ENCODE peak calls at places on chromosomes 12 and 14, in four cellular contexts. One of them, this sample, is unnamed.

GRCh38 chr12:71061451-71061850 is 96.3 kb downstream of the TSPAN8 start:
- DNase-seq in activated T-cell treated with anti-CD3 and anti-CD28 coated beads for 24 hours: no peak
- DNase-seq in NCI-H345: no peak
- DNase-seq in NCI-H1105: no peak
- DNase-seq in this sample: no peak

GRCh38 chr12:111424189-111424792 is 18.6 kb downstream of the SH2B3 start:
- DNase-seq in activated T-cell treated with anti-CD3 and anti-CD28 coated beads for 24 hours: no peak
- DNase-seq in NCI-H345: no peak
- DNase-seq in NCI-H1105: no peak
- DNase-seq in this sample: no peak

GRCh38 chr12:96078281-96078761 is 42.9 kb upstream of the LTA4H start:
- DNase-seq in activated T-cell treated with anti-CD3 and anti-CD28 coated beads for 24 hours: no peak
- DNase-seq in NCI-H345: no peak
- DNase-seq in NCI-H1105: no peak
- DNase-seq in this sample: no peak

GRCh38 chr12:113766133-113766879 is 199.8 kb downstream of the RBM19 start:
- DNase-seq in activated T-cell treated with anti-CD3 and anti-CD28 coated beads for 24 hours: no peak
- DNase-seq in NCI-H345: no peak
- DNase-seq in NCI-H1105: no peak
- DNase-seq in this sample: no peak

GRCh38 chr12:31474751-31475150 is 116.2 kb downstream of the DENND5B start:
- DNase-seq in activated T-cell treated with anti-CD3 and anti-CD28 coated beads for 24 hours: no peak
- DNase-seq in NCI-H345: no peak
- DNase-seq in NCI-H1105: no peak
- DNase-seq in this sample: no peak

GRCh38 chr12:67287311-67287710 is 18.2 kb downstream of the CAND1 start:
- DNase-seq in activated T-cell treated with anti-CD3 and anti-CD28 coated beads for 24 hours: no peak
- DNase-seq in NCI-H345: no peak
- DNase-seq in NCI-H1105: no peak
- DNase-seq in this sample: no peak

GRCh38 chr12:96636895-96637294 is 147.5 kb downstream of the CFAP54 start:
- DNase-seq in activated T-cell treated with anti-CD3 and anti-CD28 coated beads for 24 hours: no peak
- DNase-seq in NCI-H345: no peak
- DNase-seq in NCI-H1105: no peak
- DNase-seq in this sample: no peak

GRCh38 chr12:66132408-66132807 is 1.9 kb upstream of the LLPH start:
- DNase-seq in activated T-cell treated with anti-CD3 and anti-CD28 coated beads for 24 hours: no peak
- DNase-seq in NCI-H345: no peak
- DNase-seq in NCI-H1105: no peak
- DNase-seq in this sample: no peak

GRCh38 chr14:59342516-59343484 is 122.4 kb downstream of the GPR135 start:
- DNase-seq in activated T-cell treated with anti-CD3 and anti-CD28 coated beads for 24 hours: no peak
- DNase-seq in NCI-H345: no peak
- DNase-seq in NCI-H1105: no peak
- DNase-seq in this sample: no peak

GRCh38 chr14:91367173-91368171 is 50.1 kb downstream of the CCDC88C start:
- DNase-seq in activated T-cell treated with anti-CD3 and anti-CD28 coated beads for 24 hours: no peak
- DNase-seq in NCI-H345: no peak
- DNase-seq in NCI-H1105: no peak
- DNase-seq in this sample: peak; percentile 64

GRCh38 chr14:38042356-38042755 is 165.3 kb upstream of the SSTR1 start:
- DNase-seq in activated T-cell treated with anti-CD3 and anti-CD28 coated beads for 24 hours: no peak
- DNase-seq in NCI-H345: no peak
- DNase-seq in NCI-H1105: no peak
- DNase-seq in this sample: no peak

GRCh38 chr12:120220838-120221575 is 20.1 kb upstream of the RPLP0 start:
- DNase-seq in activated T-cell treated with anti-CD3 and anti-CD28 coated beads for 24 hours: no peak
- DNase-seq in NCI-H345: no peak
- DNase-seq in NCI-H1105: no peak
- DNase-seq in this sample: no peak

GRCh38 chr12:102659200-102659911 is 179.0 kb upstream of the IGF1 start:
- DNase-seq in activated T-cell treated with anti-CD3 and anti-CD28 coated beads for 24 hours: no peak
- DNase-seq in NCI-H345: no peak
- DNase-seq in NCI-H1105: no peak
- DNase-seq in this sample: no peak

GRCh38 chr14:95495538-95496025 is 20.9 kb downstream of the SYNE3 start:
- DNase-seq in activated T-cell treated with anti-CD3 and anti-CD28 coated beads for 24 hours: no peak
- DNase-seq in NCI-H345: no peak
- DNase-seq in NCI-H1105: no peak
- DNase-seq in this sample: no peak

GRCh38 chr14:48598458-48598857 is 923.1 kb upstream of the MDGA2 start:
- DNase-seq in activated T-cell treated with anti-CD3 and anti-CD28 coated beads for 24 hours: no peak
- DNase-seq in NCI-H345: no peak
- DNase-seq in NCI-H1105: no peak
- DNase-seq in this sample: no peak

GRCh38 chr14:99599440-99599839 is 4.6 kb downstream of the CCDC85C start:
- DNase-seq in activated T-cell treated with anti-CD3 and anti-CD28 coated beads for 24 hours: no peak
- DNase-seq in NCI-H345: no peak
- DNase-seq in NCI-H1105: no peak
- DNase-seq in this sample: no peak

GRCh38 chr14:32468955-32469354 is 139.9 kb downstream of the AKAP6 start:
- DNase-seq in activated T-cell treated with anti-CD3 and anti-CD28 coated beads for 24 hours: no peak
- DNase-seq in NCI-H345: no peak
- DNase-seq in NCI-H1105: no peak
- DNase-seq in this sample: no peak

GRCh38 chr12:116864371-116865160 is 16.7 kb downstream of the HRK start:
- DNase-seq in activated T-cell treated with anti-CD3 and anti-CD28 coated beads for 24 hours: no peak
- DNase-seq in NCI-H345: no peak
- DNase-seq in NCI-H1105: no peak
- DNase-seq in this sample: no peak

GRCh38 chr12:12201274-12201758 is 65.5 kb downstream of the LRP6 start:
- DNase-seq in activated T-cell treated with anti-CD3 and anti-CD28 coated beads for 24 hours: no peak
- DNase-seq in NCI-H345: no peak
- DNase-seq in NCI-H1105: no peak
- DNase-seq in this sample: no peak

GRCh38 chr12:49448858-49449257 is 81.6 kb downstream of the SPATS2 start:
- DNase-seq in activated T-cell treated with anti-CD3 and anti-CD28 coated beads for 24 hours: no peak
- DNase-seq in NCI-H345: no peak
- DNase-seq in NCI-H1105: no peak
- DNase-seq in this sample: no peak

GRCh38 chr12:120390540-120391120 is 21.7 kb upstream of the MSI1 start:
- DNase-seq in activated T-cell treated with anti-CD3 and anti-CD28 coated beads for 24 hours: no peak
- DNase-seq in NCI-H345: no peak
- DNase-seq in NCI-H1105: no peak
- DNase-seq in this sample: no peak

GRCh38 chr14:67653651-67654280 is 20.7 kb downstream of the VTI1B start:
- DNase-seq in activated T-cell treated with anti-CD3 and anti-CD28 coated beads for 24 hours: no peak
- DNase-seq in NCI-H345: no peak
- DNase-seq in NCI-H1105: no peak
- DNase-seq in this sample: no peak

GRCh38 chr12:27177716-27178115 is 66.4 kb upstream of the STK38L start:
- DNase-seq in activated T-cell treated with anti-CD3 and anti-CD28 coated beads for 24 hours: no peak
- DNase-seq in NCI-H345: no peak
- DNase-seq in NCI-H1105: no peak
- DNase-seq in this sample: no peak

GRCh38 chr12:107778383-107779015 is 4.0 kb downstream of the ASCL4 start:
- DNase-seq in activated T-cell treated with anti-CD3 and anti-CD28 coated beads for 24 hours: no peak
- DNase-seq in NCI-H345: no peak
- DNase-seq in NCI-H1105: no peak
- DNase-seq in this sample: no peak

GRCh38 chr12:11779286-11779685 is 129.8 kb downstream of the ETV6 start:
- DNase-seq in activated T-cell treated with anti-CD3 and anti-CD28 coated beads for 24 hours: no peak
- DNase-seq in NCI-H345: no peak
- DNase-seq in NCI-H1105: no peak
- DNase-seq in this sample: no peak

GRCh38 chr14:63647696-63648410 is 6.2 kb upstream of the WDR89 start:
- DNase-seq in activated T-cell treated with anti-CD3 and anti-CD28 coated beads for 24 hours: no peak
- DNase-seq in NCI-H345: no peak
- DNase-seq in NCI-H1105: no peak
- DNase-seq in this sample: no peak

GRCh38 chr12:5520831-5521230 is 88.9 kb downstream of the NTF3 start:
- DNase-seq in activated T-cell treated with anti-CD3 and anti-CD28 coated beads for 24 hours: no peak
- DNase-seq in NCI-H345: no peak
- DNase-seq in NCI-H1105: no peak
- DNase-seq in this sample: no peak

GRCh38 chr12:130998136-130998535 is 44.4 kb downstream of the ADGRD1 start:
- DNase-seq in activated T-cell treated with anti-CD3 and anti-CD28 coated beads for 24 hours: no peak
- DNase-seq in NCI-H345: no peak
- DNase-seq in NCI-H1105: no peak
- DNase-seq in this sample: no peak

GRCh38 chr14:90005441-90005840 is 49.7 kb downstream of the TDP1 start:
- DNase-seq in activated T-cell treated with anti-CD3 and anti-CD28 coated beads for 24 hours: no peak
- DNase-seq in NCI-H345: no peak
- DNase-seq in NCI-H1105: no peak
- DNase-seq in this sample: no peak

GRCh38 chr14:86153480-86153879 is 623.5 kb downstream of the FLRT2 start:
- DNase-seq in activated T-cell treated with anti-CD3 and anti-CD28 coated beads for 24 hours: no peak
- DNase-seq in NCI-H345: no peak
- DNase-seq in NCI-H1105: no peak
- DNase-seq in this sample: no peak

GRCh38 chr12:12919666-12920435 is 28.5 kb downstream of the GPRC5A start:
- DNase-seq in activated T-cell treated with anti-CD3 and anti-CD28 coated beads for 24 hours: no peak
- DNase-seq in NCI-H345: no peak
- DNase-seq in NCI-H1105: no peak
- DNase-seq in this sample: no peak

GRCh38 chr12:31300783-31301182 is 25.2 kb downstream of the SINHCAF start:
- DNase-seq in activated T-cell treated with anti-CD3 and anti-CD28 coated beads for 24 hours: no peak
- DNase-seq in NCI-H345: no peak
- DNase-seq in NCI-H1105: no peak
- DNase-seq in this sample: no peak

GRCh38 chr14:37262649-37263048 is 64.9 kb downstream of the MIPOL1 start:
- DNase-seq in activated T-cell treated with anti-CD3 and anti-CD28 coated beads for 24 hours: no peak
- DNase-seq in NCI-H345: peak; percentile 89
- DNase-seq in NCI-H1105: no peak
- DNase-seq in this sample: no peak

GRCh38 chr14:100824946-100825690 is 800 bp upstream of the MEG3 start:
- DNase-seq in activated T-cell treated with anti-CD3 and anti-CD28 coated beads for 24 hours: no peak
- DNase-seq in NCI-H345: no peak
- DNase-seq in NCI-H1105: no peak
- DNase-seq in this sample: no peak

GRCh38 chr12:67747869-67748760 is 99.6 kb downstream of the DYRK2 start:
- DNase-seq in activated T-cell treated with anti-CD3 and anti-CD28 coated beads for 24 hours: no peak
- DNase-seq in NCI-H345: no peak
- DNase-seq in NCI-H1105: no peak
- DNase-seq in this sample: no peak

GRCh38 chr12:109273354-109273753 is 35.7 kb downstream of the FOXN4 start:
- DNase-seq in activated T-cell treated with anti-CD3 and anti-CD28 coated beads for 24 hours: no peak
- DNase-seq in NCI-H345: peak; percentile 78
- DNase-seq in NCI-H1105: no peak
- DNase-seq in this sample: peak; percentile 84

GRCh38 chr12:12721251-12721689 is 4.1 kb downstream of the CDKN1B start:
- DNase-seq in activated T-cell treated with anti-CD3 and anti-CD28 coated beads for 24 hours: no peak
- DNase-seq in NCI-H345: peak; percentile 64
- DNase-seq in NCI-H1105: no peak
- DNase-seq in this sample: no peak